ENCODE peak calls at places on chromosome 16, in seven cellular contexts. D, V, W, X, L, J and H are unnamed samples. For H3K36me3, the result is how much of the 10 kb centered on the place peaks cover.

GRCh38 chr16:53509906-53510703 is 7.1 kb upstream of the AKTIP start:
- DNase-seq in V (peak), D (peak), L (peak), X (peak), J (peak), W (peak), H (peak)

GRCh38 chr16:54487933-54488332 is 201.3 kb upstream of the IRX3 start:
- DNase-seq in X (no peak), J (no peak), W (no peak), V (no peak), L (no peak), D (peak), H (no peak)

GRCh38 chr16:397135-397661 is at the start of gene NME4:
- DNase-seq in W (peak), L (no peak), V (peak), X (no peak), J (no peak), D (no peak), H (no peak)

GRCh38 chr16:64406661-64407267 is 715.1 kb downstream of the CDH11 start:
- DNase-seq in L (no peak), W (peak), D (no peak), J (no peak), X (no peak), V (no peak), H (no peak)

GRCh38 chr16:6132121-6132520 is 1034.5 kb upstream of the EEF2KMT start:
- DNase-seq in L (no peak), W (peak), V (no peak), J (no peak), D (no peak), X (no peak), H (no peak)

GRCh38 chr16:117381-118365 is 20.8 kb downstream of the NPRL3 start:
- DNase-seq in D (no peak), L (peak), X (peak), J (peak), V (peak), W (peak), H (peak)

GRCh38 chr16:82368041-82368440 is 198.0 kb upstream of the MPHOSPH6 start:
- DNase-seq in D (no peak), L (peak), J (peak), X (peak), W (peak), V (no peak), H (peak)

GRCh38 chr16:71627631-71628236 is 1.8 kb downstream of the MARVELD3 start:
- DNase-seq in W (peak), L (peak), X (no peak), V (peak), J (no peak), D (no peak), H (no peak)

GRCh38 chr16:89153848-89154271 is 17.7 kb upstream of the CDH15 start:
- DNase-seq in W (no peak), X (no peak), J (no peak), D (no peak), V (no peak), L (no peak), H (no peak)

GRCh38 chr16:10180771-10181163 is 1.5 kb downstream of the GRIN2A start:
- DNase-seq in D (no peak), X (no peak), W (peak), L (peak), J (no peak), V (no peak), H (no peak)

GRCh38 chr16:84324439-84325262 is 30.0 kb downstream of the WFDC1 start:
- DNase-seq in J (no peak), D (no peak), W (no peak), V (no peak), L (no peak), X (peak), H (peak)

GRCh38 chr16:11632455-11632921 is 35.8 kb upstream of the SNN start:
- DNase-seq in J (peak), W (no peak), V (peak), D (no peak), X (peak), L (peak), H (no peak)

GRCh38 chr16:11546522-11547485 is 39.9 kb downstream of the LITAF start:
- DNase-seq in W (no peak), D (no peak), V (no peak), X (peak), J (no peak), L (no peak), H (peak)

DNA sequence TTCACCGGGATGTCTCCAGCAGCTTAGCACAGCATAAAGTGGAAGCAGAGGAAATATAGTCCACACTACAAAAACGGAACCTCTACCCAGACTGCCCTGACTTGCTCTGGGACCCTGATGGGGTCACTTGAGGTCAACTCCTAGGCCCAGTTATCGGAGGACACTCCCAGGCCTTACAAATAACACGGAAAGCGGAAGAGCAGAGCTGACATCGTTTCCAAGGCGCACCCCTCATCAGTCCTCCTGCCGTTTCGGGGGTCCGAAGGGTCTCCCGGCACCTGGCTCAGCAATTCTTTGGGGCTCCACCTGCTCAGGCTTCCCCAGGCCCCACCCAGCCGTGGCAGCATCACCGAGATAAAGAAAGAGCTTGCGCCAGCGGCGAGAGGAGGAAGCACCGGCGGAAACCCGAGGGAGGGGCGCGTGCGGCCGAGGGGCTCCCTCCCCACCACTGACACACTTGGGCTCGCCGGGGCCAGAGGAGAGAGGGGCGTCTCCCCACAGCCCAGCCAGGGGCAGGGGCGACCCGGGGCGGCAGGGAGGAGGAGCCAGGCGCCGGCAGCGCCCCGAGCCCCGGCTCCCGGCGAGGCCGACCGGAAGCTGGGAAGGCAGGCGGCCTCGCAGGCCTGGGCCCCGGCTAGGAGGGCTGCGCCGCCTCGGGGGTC is 727 bp downstream of the CORO7 start:
- DNase-seq in V (peak), D (no peak), X (no peak), L (no peak), J (peak), W (peak), H (no peak)
- TF ChIP-seq CTCF in V (peak), D (no peak), X (no peak), L (peak), J (no peak), W (no peak), H (no peak)

DNA sequence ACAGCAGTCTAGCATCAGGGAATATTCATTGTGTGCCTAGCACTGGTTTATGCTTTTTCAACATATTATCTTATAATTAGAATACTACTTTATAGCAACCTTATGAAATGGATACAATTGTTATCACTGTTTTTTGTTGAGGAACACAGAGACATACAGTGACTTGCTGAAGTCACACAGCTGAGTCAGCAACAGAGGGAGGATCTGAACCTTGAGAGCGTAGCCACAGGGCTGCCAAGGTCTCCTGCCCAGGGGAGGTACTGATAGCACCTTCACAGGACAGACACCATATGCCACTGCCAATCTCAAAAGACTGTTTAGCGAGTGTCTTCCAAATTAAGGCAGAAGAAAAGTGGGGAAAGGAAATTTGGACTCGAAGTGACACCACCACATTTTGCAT is 63.0 kb downstream of the GTF3C1 start:
- DNase-seq in W (no peak), D (no peak), L (no peak), X (no peak), J (no peak), V (no peak), H (no peak)
- H3K36me3 ChIP-seq in W (half or more), D (half or more), L (under half), X (half or more), J (half or more), V (under half), H (half or more)

GRCh38 chr16:4680673-4681470 is 12.5 kb upstream of the NUDT16L1 start:
- DNase-seq in W (no peak), D (no peak), X (no peak), V (no peak), J (peak), L (no peak), H (no peak)

GRCh38 chr16:4681471-4682083 is 11.8 kb upstream of the NUDT16L1 start:
- DNase-seq in V (no peak), X (no peak), L (no peak), W (no peak), J (no peak), D (no peak), H (no peak)

GRCh38 chr16:4678596-4678995 is 14.8 kb upstream of the NUDT16L1 start:
- DNase-seq in V (no peak), X (no peak), W (no peak), L (no peak), D (no peak), J (peak), H (no peak)

GRCh38 chr16:4679156-4679853 is 14.1 kb upstream of the NUDT16L1 start:
- DNase-seq in D (no peak), X (no peak), V (peak), W (no peak), J (no peak), L (no peak), H (no peak)

GRCh38 chr16:4679854-4680636 is 13.3 kb upstream of the NUDT16L1 start:
- DNase-seq in J (peak), V (peak), D (no peak), L (peak), X (peak), W (peak), H (peak)
- H3K4me3 ChIP-seq in J (peak), V (peak), D (peak), L (no peak), X (peak), W (peak), H (peak)

GRCh38 chr16:87348616-87349157 is 31.5 kb upstream of the C16orf95 start:
- DNase-seq in W (no peak), J (no peak), X (no peak), D (no peak), V (no peak), L (no peak), H (no peak)

GRCh38 chr16:87345721-87346424 is 28.7 kb upstream of the C16orf95 start:
- DNase-seq in V (no peak), D (no peak), X (no peak), J (no peak), W (no peak), L (no peak), H (no peak)

GRCh38 chr16:87350031-87350430 is 32.8 kb upstream of the C16orf95 start:
- DNase-seq in J (no peak), L (no peak), W (no peak), D (no peak), V (no peak), X (no peak), H (no peak)

GRCh38 chr16:87346517-87347060 is 29.4 kb upstream of the C16orf95 start:
- DNase-seq in D (no peak), V (no peak), L (no peak), J (no peak), W (no peak), X (no peak), H (no peak)

GRCh38 chr16:87347932-87348615 is 30.9 kb upstream of the C16orf95 start:
- DNase-seq in X (no peak), L (no peak), D (no peak), W (no peak), V (no peak), J (no peak), H (no peak)
- TF ChIP-seq CTCF in X (no peak), L (no peak), D (no peak), W (no peak), V (no peak), J (no peak), H (no peak)